ENCODE peak calls at places on chromosomes 11 and 22, in five cellular contexts. B is right atrium auricular region, X is dorsolateral prefrontal cortex, E is Caco-2, R is choroid plexus epithelial cell. D is an unnamed sample.
A peak's percentile ranks its signal among the peaks of the same experiment; 100 is the strongest.

GRCh38 chr11:65895482-65895981 is 4.7 kb downstream of the FOSL1 start:
- DNase-seq in R (no peak), X (no peak), E (no peak), B (no peak), D (no peak)

GRCh38 chr11:67561971-67562560 is 21.5 kb upstream of the GSTP1 start:
- DNase-seq in R (no peak), X (no peak), E (no peak), B (no peak), D (no peak)

GRCh38 chr11:67366546-67366945 is 6.9 kb downstream of the CLCF1 start:
- DNase-seq in X (no peak), E (no peak), B (no peak), R (no peak), D (no peak)

GRCh38 chr22:19607198-19608113 is 83.2 kb upstream of the CLDN5 start:
- DNase-seq in E (no peak), X (no peak), B (no peak), R (peak; percentile 32), D (no peak)

GRCh38 chr11:94310191-94310875 is 6.0 kb downstream of the IZUMO1R start:
- DNase-seq in E (no peak), X (no peak), R (no peak), B (no peak), D (no peak)

GRCh38 chr11:8775341-8776133 is 92.9 kb downstream of the RPL27A start:
- DNase-seq in E (no peak), B (no peak), R (no peak), X (no peak), D (no peak)

GRCh38 chr11:9535189-9535781 is 38.2 kb upstream of the WEE1 start:
- DNase-seq in R (peak; percentile 66), E (peak; percentile 59), B (peak; percentile 93), X (peak; percentile 54), D (peak; percentile 76)

GRCh38 chr11:57903441-57904123 is 120.1 kb upstream of the OR9Q1 start:
- DNase-seq in X (no peak), E (peak; percentile 54), R (no peak), B (no peak), D (peak; percentile 85)

GRCh38 chr11:47164321-47164720 is 12.4 kb downstream of the ARFGAP2 start:
- DNase-seq in R (no peak), B (no peak), E (no peak), X (no peak), D (no peak)

GRCh38 chr22:46054878-46055158 is 77.9 kb upstream of the WNT7B start:
- DNase-seq in X (no peak), B (no peak), R (no peak), E (no peak), D (no peak)

GRCh38 chr11:12962306-12962705 is 46.8 kb upstream of the RASSF10 start:
- DNase-seq in B (no peak), E (no peak), X (no peak), R (no peak), D (no peak)

GRCh38 chr11:129861702-129862107 is 33.7 kb downstream of the NFRKB start:
- DNase-seq in X (no peak), E (peak; percentile 99), B (peak; percentile 71), R (peak; percentile 96), D (peak; percentile 82)

GRCh38 chr22:23522642-23523251 is 57.3 kb downstream of the IGLL1 start:
- DNase-seq in B (no peak), E (no peak), X (no peak), R (peak; percentile 28), D (peak; percentile 8)

GRCh38 chr11:58629857-58630256 is 7.4 kb downstream of the CNTF start:
- DNase-seq in E (no peak), B (no peak), R (peak; percentile 86), X (no peak), D (peak; percentile 27)

GRCh38 chr11:82718307-82718706 is 15.4 kb downstream of the FAM181B start:
- DNase-seq in E (no peak), B (no peak), R (peak; percentile 79), X (peak; percentile 28), D (peak; percentile 5)

GRCh38 chr11:112175596-112175947 is 260 bp downstream of the BCO2 start:
- DNase-seq in B (no peak), X (no peak), R (no peak), E (no peak), D (no peak)

GRCh38 chr11:117861151-117862018 is 15.1 kb downstream of the FXYD6 start:
- DNase-seq in X (no peak), E (no peak), B (peak; percentile 59), R (peak; percentile 26), D (no peak)

GRCh38 chr11:122618927-122619326 is 36.6 kb upstream of the UBASH3B start:
- DNase-seq in E (no peak), B (no peak), X (no peak), R (no peak), D (no peak)

GRCh38 chr11:73258104-73258684 is 13.9 kb upstream of the P2RY6 start:
- DNase-seq in E (peak; percentile 32), X (no peak), B (no peak), R (no peak), D (no peak)

GRCh38 chr11:111820059-111820375 is 51.4 kb downstream of the ALG9 start:
- DNase-seq in X (no peak), E (no peak), B (no peak), R (no peak), D (no peak)

GRCh38 chr11:114738954-114739353 is 60.6 kb downstream of the NXPE2 start:
- DNase-seq in E (peak; percentile 63), B (no peak), R (peak; percentile 75), X (no peak), D (peak; percentile 43)

GRCh38 chr11:1791912-1792311 is 28.2 kb upstream of the CTSD start:
- DNase-seq in E (no peak), B (no peak), X (no peak), R (no peak), D (no peak)

GRCh38 chr11:120032766-120033390 is 105.0 kb downstream of the TRIM29 start:
- DNase-seq in B (no peak), R (no peak), X (no peak), E (no peak), D (no peak)

GRCh38 chr11:1293619-1294015 is 15.8 kb downstream of the TOLLIP start:
- DNase-seq in R (no peak), B (no peak), E (peak; percentile 28), X (peak; percentile 35), D (peak; percentile 63)

GRCh38 chr11:65471410-65471762 is 27.5 kb upstream of the MALAT1 start:
- DNase-seq in X (peak; percentile 40), B (no peak), E (peak; percentile 85), R (peak; percentile 87), D (peak; percentile 76)

GRCh38 chr22:26949193-26949592 is 291.8 kb downstream of the MIAT start:
- DNase-seq in E (peak; percentile 51), X (no peak), R (peak; percentile 8), B (no peak), D (peak; percentile 32)

GRCh38 chr22:30223303-30223702 is 23.3 kb downstream of the LIF start:
- DNase-seq in B (no peak), R (no peak), E (no peak), X (no peak), D (no peak)

GRCh38 chr11:122108192-122108799 is 7.7 kb downstream of the BLID start:
- DNase-seq in B (no peak), X (no peak), E (no peak), R (peak; percentile 79), D (peak; percentile 19)

GRCh38 chr22:50157976-50158375 is 12.6 kb upstream of the PANX2 start:
- DNase-seq in R (no peak), B (no peak), E (no peak), X (no peak), D (peak; percentile 79)

GRCh38 chr22:39491696-39492095 is 10.4 kb upstream of the MIEF1 start:
- DNase-seq in B (no peak), E (no peak), X (no peak), R (no peak), D (no peak)

GRCh38 chr22:37887610-37888378 is 18.3 kb upstream of the MICALL1 start:
- DNase-seq in E (peak; percentile 81), B (no peak), X (no peak), R (peak; percentile 90), D (no peak)
- TF ChIP-seq CTCF in E (peak; percentile 48), B (no peak), X (peak; percentile 70), R (peak; percentile 81), D (peak; percentile 49)

DNA sequence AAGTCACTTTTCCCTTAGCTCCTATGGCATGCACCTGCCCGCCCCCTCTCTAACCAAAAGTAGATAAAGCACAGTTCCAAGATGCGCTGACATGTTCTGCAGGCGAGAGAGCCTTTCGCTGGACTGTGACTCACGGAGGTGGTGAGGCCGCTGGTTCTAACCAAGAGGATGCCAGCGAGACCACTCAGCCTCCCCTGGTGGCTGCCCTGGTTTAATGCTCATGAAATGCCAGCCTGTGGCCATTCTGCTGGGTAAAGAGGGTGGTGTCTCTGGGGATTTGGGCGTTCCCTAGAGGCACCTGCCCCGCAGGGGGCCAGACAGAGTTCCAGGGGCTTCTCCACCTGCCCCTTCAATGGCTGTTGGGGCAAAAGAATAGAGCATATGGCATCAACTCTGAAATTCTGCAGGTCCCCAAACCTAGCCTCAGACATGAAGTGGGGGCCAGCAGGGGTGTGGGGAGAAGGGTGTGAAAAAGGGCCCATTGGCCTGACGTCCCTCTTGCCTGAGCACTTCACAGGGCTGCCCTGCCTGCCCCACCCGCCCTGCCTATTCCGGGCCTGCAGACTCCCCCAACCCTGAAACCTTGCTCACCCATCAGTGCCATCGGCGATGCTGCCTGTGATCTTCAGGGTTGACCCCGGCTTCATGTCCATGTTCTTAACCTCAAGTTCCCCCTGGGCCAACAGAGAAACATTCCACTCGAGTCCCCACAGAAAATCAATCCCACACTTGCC is 8.5 kb downstream of the LGALS2 start:
- DNase-seq in E (no peak), R (no peak), X (no peak), B (no peak), D (peak; percentile 77)
- TF ChIP-seq CTCF in E (no peak), R (peak; percentile 30), X (peak; percentile 28), B (no peak), D (peak; percentile 34)

DNA sequence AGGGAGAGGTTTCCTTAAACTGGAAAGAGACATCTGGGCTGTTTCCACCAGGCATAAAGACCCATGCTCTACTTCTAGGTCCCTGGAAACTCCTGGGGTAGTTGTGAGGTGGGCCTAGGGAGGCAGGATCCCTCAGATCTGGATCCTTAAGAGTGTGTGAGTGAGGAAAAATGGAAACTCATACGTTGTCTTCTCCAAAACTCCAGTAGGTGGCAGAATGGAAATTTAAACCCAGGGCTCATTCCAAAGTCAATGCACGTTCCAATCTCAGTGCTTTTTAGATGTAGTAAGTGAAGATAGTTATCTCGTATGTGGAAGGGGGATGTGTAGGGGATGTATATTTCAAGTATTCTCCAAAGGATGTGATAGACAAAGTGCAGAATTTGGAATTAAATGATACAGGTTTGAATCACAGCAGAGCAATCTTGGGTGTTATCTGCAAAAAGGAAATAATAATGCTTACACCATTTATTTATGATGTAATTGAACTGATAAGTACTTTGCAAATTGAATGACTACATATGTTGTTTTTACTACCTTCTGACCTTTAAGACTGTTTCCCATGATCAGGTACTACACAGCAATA is 13.1 kb upstream of the MMP1 start:
- DNase-seq in X (no peak), R (peak; percentile 61), B (no peak), E (no peak), D (no peak)
- TF ChIP-seq CTCF in X (peak; percentile 31), R (peak; percentile 68), B (no peak), E (peak; percentile 78), D (peak; percentile 36)

GRCh38 chr22:44116331-44116730 is 64.4 kb upstream of the PARVG start:
- DNase-seq in E (no peak), X (no peak), B (no peak), R (no peak), D (no peak)

GRCh38 chr22:44120314-44120704 is 60.4 kb upstream of the PARVG start:
- DNase-seq in X (no peak), B (no peak), R (no peak), E (no peak), D (no peak)

GRCh38 chr22:44116755-44117684 is 63.7 kb upstream of the PARVG start:
- DNase-seq in R (no peak), B (no peak), E (no peak), X (no peak), D (no peak)

GRCh38 chr22:44119669-44120313 is 60.9 kb upstream of the PARVG start:
- DNase-seq in X (no peak), B (no peak), E (no peak), R (no peak), D (no peak)

GRCh38 chr22:44118645-44119315 is 61.9 kb upstream of the PARVG start:
- DNase-seq in B (no peak), R (no peak), X (no peak), E (no peak), D (no peak)
- TF ChIP-seq CTCF in B (no peak), R (no peak), X (no peak), E (no peak), D (no peak)

D was measured in Calu3.